ENCODE peak calls at places on chromosome 20, in seven cellular contexts. U, G, L, N, Q, X and C are unnamed samples.

GRCh38 chr20:35820715-35821114 is 48.9 kb downstream of the PHF20 start:
- DNase-seq in U (no peak), G (peak), L (no peak), N (peak), Q (no peak), X (peak), C (no peak)

GRCh38 chr20:43331911-43332310 is 125.8 kb upstream of the SRSF6 start:
- DNase-seq in U (no peak), G (no peak), L (no peak), N (no peak), Q (no peak), X (no peak), C (no peak)

GRCh38 chr20:38372830-38373229 is 26.5 kb downstream of the LBP start:
- DNase-seq in U (no peak), G (peak), L (no peak), N (no peak), Q (no peak), X (no peak), C (no peak)

GRCh38 chr20:15339264-15339663 is 1001.9 kb upstream of the FLRT3 start:
- DNase-seq in U (no peak), G (no peak), L (no peak), N (no peak), Q (no peak), X (no peak), C (no peak)

GRCh38 chr20:12166053-12166717 is 248.5 kb downstream of the BTBD3 start:
- DNase-seq in U (no peak), G (peak), L (peak), N (peak), Q (no peak), X (peak), C (peak)

GRCh38 chr20:31690124-31690666 is 32.5 kb downstream of the BCL2L1 start:
- DNase-seq in U (no peak), G (no peak), L (no peak), N (no peak), Q (no peak), X (no peak), C (no peak)

GRCh38 chr20:10982692-10983091 is 308.9 kb upstream of the JAG1 start:
- DNase-seq in U (no peak), G (peak), L (peak), N (peak), Q (no peak), X (peak), C (peak)

GRCh38 chr20:32515631-32516101 is 69.5 kb downstream of the NOL4L start:
- DNase-seq in U (no peak), G (no peak), L (no peak), N (no peak), Q (no peak), X (no peak), C (no peak)

GRCh38 chr20:58328836-58329235 is 19.3 kb downstream of the RAB22A start:
- DNase-seq in U (no peak), G (no peak), L (no peak), N (no peak), Q (no peak), X (no peak), C (no peak)

GRCh38 chr20:50583422-50584150 is 73.4 kb downstream of the PTPN1 start:
- DNase-seq in U (no peak), G (no peak), L (no peak), N (no peak), Q (no peak), X (no peak), C (no peak)

GRCh38 chr20:51258582-51259175 is 235.8 kb upstream of the KCNG1 start:
- DNase-seq in U (no peak), G (no peak), L (no peak), N (peak), Q (peak), X (no peak), C (no peak)

GRCh38 chr20:19943021-19943659 is 74.0 kb upstream of the NAA20 start:
- DNase-seq in U (no peak), G (no peak), L (no peak), N (no peak), Q (no peak), X (no peak), C (no peak)

GRCh38 chr20:63942250-63943006 is 13.8 kb downstream of the UCKL1 start:
- DNase-seq in U (no peak), G (peak), L (peak), N (no peak), Q (peak), X (no peak), C (no peak)

GRCh38 chr20:25016471-25016870 is 23.9 kb upstream of the APMAP start:
- DNase-seq in U (no peak), G (no peak), L (no peak), N (no peak), Q (no peak), X (no peak), C (no peak)

GRCh38 chr20:43778375-43778774 is 51.6 kb upstream of the GTSF1L start:
- DNase-seq in U (no peak), G (no peak), L (no peak), N (no peak), Q (no peak), X (no peak), C (no peak)

DNA sequence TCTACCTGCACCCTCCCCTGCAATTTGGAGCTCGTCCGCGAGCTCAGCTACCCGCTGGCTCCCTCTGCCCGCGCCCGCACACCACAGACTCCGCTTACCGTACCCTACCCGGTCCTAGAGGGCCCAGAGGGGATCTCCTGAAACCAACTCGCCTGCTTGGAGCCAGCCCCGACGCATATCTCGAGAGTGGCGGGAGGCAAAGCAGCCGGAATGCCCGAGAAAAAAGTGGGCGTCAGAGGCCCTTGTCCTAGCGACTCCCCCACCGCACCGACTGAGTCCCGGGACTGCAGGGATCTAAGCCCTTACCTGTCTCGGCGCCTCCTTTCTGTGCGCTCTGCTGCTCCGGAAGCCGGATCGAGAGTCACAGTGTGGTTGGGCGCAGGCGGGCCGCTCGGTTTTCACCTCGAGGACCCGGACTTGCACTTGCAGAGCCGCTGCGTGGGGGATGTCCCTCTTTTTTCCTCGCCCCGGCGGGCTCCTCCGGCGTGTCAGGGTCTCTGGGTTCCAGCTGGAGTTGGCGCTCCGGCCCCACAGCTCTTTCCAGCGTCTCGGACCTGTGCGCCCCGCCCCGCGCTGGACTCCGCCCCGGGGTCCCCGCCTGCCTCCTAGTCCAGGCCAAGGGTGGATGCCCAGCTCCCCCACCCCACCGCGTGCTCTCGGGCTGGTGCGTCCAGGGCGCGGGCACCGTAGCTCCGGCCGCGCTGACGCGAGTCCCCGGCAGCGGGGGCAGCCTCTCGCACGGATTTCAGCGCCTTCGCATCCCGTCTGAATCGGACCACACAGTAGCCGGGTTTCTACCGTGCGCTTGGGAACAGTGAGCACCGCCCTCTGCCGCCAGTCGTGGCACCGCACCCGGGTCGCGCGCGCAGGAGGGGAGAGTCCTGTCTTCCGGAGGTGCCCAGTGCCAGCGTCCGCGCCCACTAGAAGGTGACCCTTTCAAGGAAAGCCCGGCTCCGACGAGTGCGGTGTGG is at the start of gene PROKR2:
- DNase-seq in U (peak), G (peak), L (no peak), N (no peak), Q (no peak), X (no peak), C (no peak)
- TF ChIP-seq CTCF in U (peak), G (no peak), L (no peak), N (peak), Q (no peak), X (no peak), C (no peak)

GRCh38 chr20:3697588-3698235 is 14.7 kb downstream of the SIGLEC1 start:
- DNase-seq in U (no peak), G (no peak), L (no peak), N (no peak), Q (no peak), X (no peak), C (no peak)

GRCh38 chr20:3694864-3695263 is 13.1 kb upstream of the ADAM33 start:
- DNase-seq in U (no peak), G (no peak), L (no peak), N (no peak), Q (no peak), X (no peak), C (no peak)

GRCh38 chr20:3696745-3697587 is 15.2 kb upstream of the ADAM33 start:
- DNase-seq in U (no peak), G (no peak), L (no peak), N (no peak), Q (no peak), X (no peak), C (no peak)

GRCh38 chr20:3698511-3699436 is 13.6 kb downstream of the SIGLEC1 start:
- DNase-seq in U (no peak), G (no peak), L (no peak), N (no peak), Q (no peak), X (no peak), C (no peak)

DNA sequence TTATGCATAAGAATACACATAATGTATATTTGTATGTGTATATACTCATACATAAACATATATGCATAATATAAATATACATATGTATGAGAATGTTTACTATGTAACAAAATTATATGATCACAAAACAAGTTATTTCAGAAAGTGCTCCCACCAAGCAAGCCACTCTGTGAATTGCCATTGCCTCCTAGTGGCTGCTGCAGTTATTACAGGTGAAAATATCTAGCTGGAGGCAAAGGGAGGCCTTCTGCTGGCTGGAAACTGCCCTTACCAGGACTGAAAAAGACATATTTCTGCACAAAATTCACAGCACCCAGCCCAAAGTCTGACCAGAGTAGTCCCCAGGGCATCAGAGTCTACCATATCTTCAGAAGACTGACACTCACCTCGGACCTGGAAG is 14.4 kb upstream of the ADAM33 start:
- DNase-seq in U (no peak), G (no peak), L (no peak), N (no peak), Q (no peak), X (no peak), C (no peak)
- TF ChIP-seq CTCF in U (peak), G (peak), L (no peak), N (peak), Q (no peak), X (peak), C (peak)

GRCh38 chr20:62376112-62377063 is 9.3 kb upstream of the LAMA5 start:
- DNase-seq in U (no peak), G (peak), L (no peak), N (no peak), Q (peak), X (peak), C (no peak)
- TF ChIP-seq CTCF in U (peak), G (peak), L (no peak), N (peak), Q (peak), X (no peak), C (peak)

DNA sequence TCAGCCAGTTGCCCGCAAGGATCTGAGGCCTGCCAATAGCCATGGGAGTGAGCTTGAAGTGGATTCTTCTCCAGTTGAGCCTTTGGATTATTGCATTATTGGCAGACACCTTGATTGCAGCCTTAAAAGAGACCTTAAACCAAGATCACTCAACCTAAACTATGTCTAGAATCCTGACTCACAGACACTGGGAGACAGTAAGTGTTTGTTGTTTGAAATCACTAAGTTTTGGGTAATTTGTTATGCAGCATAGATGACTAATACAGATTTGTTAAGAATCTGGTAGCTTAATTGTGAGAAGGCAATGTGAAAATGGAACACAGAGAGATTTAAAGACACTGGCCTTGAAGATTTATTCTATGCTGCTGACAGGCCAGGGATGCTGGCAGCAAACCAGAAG is 17.7 kb downstream of the SIRPD start:
- DNase-seq in U (no peak), G (no peak), L (no peak), N (no peak), Q (no peak), X (no peak), C (no peak)
- TF ChIP-seq CTCF in U (no peak), G (no peak), L (no peak), N (no peak), Q (no peak), X (no peak), C (no peak)

GRCh38 chr20:59743767-59744485 is 139.6 kb downstream of the PHACTR3 start:
- DNase-seq in U (no peak), G (no peak), L (peak), N (no peak), Q (peak), X (no peak), C (no peak)
- TF ChIP-seq CTCF in U (no peak), G (no peak), L (no peak), N (no peak), Q (no peak), X (no peak), C (no peak)

GRCh38 chr20:48791666-48792071 is 36.1 kb downstream of the PREX1 start:
- DNase-seq in U (no peak), G (no peak), L (no peak), N (no peak), Q (no peak), X (peak), C (peak)

GRCh38 chr20:48788486-48789072 is 39.2 kb downstream of the PREX1 start:
- DNase-seq in U (no peak), G (no peak), L (no peak), N (no peak), Q (no peak), X (no peak), C (no peak)

GRCh38 chr20:48789185-48789668 is 38.6 kb downstream of the PREX1 start:
- DNase-seq in U (no peak), G (no peak), L (no peak), N (no peak), Q (no peak), X (no peak), C (no peak)

GRCh38 chr20:48789781-48790544 is 37.8 kb downstream of the PREX1 start:
- DNase-seq in U (no peak), G (no peak), L (no peak), N (no peak), Q (no peak), X (no peak), C (no peak)

GRCh38 chr20:48791014-48791413 is 36.8 kb downstream of the PREX1 start:
- DNase-seq in U (no peak), G (no peak), L (no peak), N (no peak), Q (no peak), X (no peak), C (no peak)
- TF ChIP-seq CTCF in U (no peak), G (no peak), L (no peak), N (no peak), Q (no peak), X (no peak), C (no peak)